ENCODE peak calls at places on chromosomes 16 and 17, in six cellular contexts. K is naive thymus-derived CD4-positive, alpha-beta T cell; H is PC-3; O is tibial artery; D is GM12878; G is left ventricle myocardium inferior. X is an unnamed sample.

GRCh38 chr17:42535400-42536047 is 517 bp upstream of the NAGLU start:
- DNase-seq in D (no peak), H (no peak), G (no peak), K (no peak), O (no peak), X (no peak)

GRCh38 chr17:66021757-66022156 is 170.2 kb downstream of the CEP112 start:
- DNase-seq in H (peak; percentile 4), D (no peak), O (no peak), K (no peak), G (no peak), X (no peak)

GRCh38 chr16:30033270-30033669 is 2.2 kb upstream of the TLCD3B start:
- DNase-seq in G (no peak), D (no peak), O (no peak), K (no peak), H (no peak), X (no peak)

GRCh38 chr16:11160676-11161115 is 95.3 kb downstream of the SOCS1 start:
- DNase-seq in K (no peak), G (no peak), H (no peak), D (no peak), O (no peak), X (no peak)

GRCh38 chr16:88469615-88470395 is 16.7 kb downstream of the ZFPM1 start:
- DNase-seq in H (no peak), D (no peak), K (peak; percentile 48), O (no peak), G (no peak), X (no peak)

GRCh38 chr17:77125432-77125901 is 15.3 kb upstream of the SEC14L1 start:
- DNase-seq in H (peak; percentile 99), D (no peak), G (no peak), K (no peak), O (no peak), X (peak; percentile 99)

GRCh38 chr16:66872927-66873684 is 7.2 kb upstream of the PDP2 start:
- DNase-seq in H (peak; percentile 98), K (peak; percentile 62), D (peak; percentile 95), O (peak; percentile 88), G (peak; percentile 92), X (peak; percentile 99)

GRCh38 chr17:47225436-47225858 is 16.3 kb downstream of the MYL4 start:
- DNase-seq in H (peak; percentile 99), D (no peak), G (peak; percentile 40), O (peak; percentile 95), K (no peak), X (peak; percentile 64)

GRCh38 chr16:67666032-67666537 is 465 bp downstream of the ENKD1 start:
- DNase-seq in O (no peak), D (no peak), G (peak; percentile 49), H (no peak), K (no peak), X (no peak)

GRCh38 chr16:17359778-17360177 is 111.0 kb downstream of the XYLT1 start:
- DNase-seq in K (no peak), D (no peak), G (no peak), H (no peak), O (no peak), X (peak; percentile 50)

GRCh38 chr16:49048557-49048956 is 233.1 kb downstream of the CBLN1 start:
- DNase-seq in D (no peak), H (peak; percentile 64), K (no peak), O (no peak), G (no peak), X (no peak)

GRCh38 chr17:55154101-55154500 is 110.7 kb upstream of the HLF start:
- DNase-seq in G (no peak), O (no peak), H (no peak), K (no peak), D (no peak), X (no peak)

GRCh38 chr17:66416207-66416940 is 114.0 kb downstream of the PRKCA start:
- DNase-seq in H (no peak), O (no peak), K (no peak), D (no peak), G (no peak), X (no peak)

GRCh38 chr16:72847187-72848044 is 200.5 kb downstream of the ZFHX3 start:
- DNase-seq in H (peak; percentile 19), K (no peak), G (no peak), O (no peak), D (no peak), X (no peak)

GRCh38 chr17:29566473-29567361 is at the start of gene ABHD15:
- DNase-seq in H (peak; percentile 69), G (peak; percentile 63), K (no peak), O (peak; percentile 66), D (no peak), X (peak; percentile 50)

GRCh38 chr17:58513391-58513912 is 986 bp downstream of the MTMR4 start:
- DNase-seq in H (no peak), K (no peak), G (no peak), O (no peak), D (no peak), X (no peak)

GRCh38 chr17:70168979-70169706 is at the start of gene KCNJ2:
- DNase-seq in H (peak; percentile 94), K (no peak), O (peak; percentile 80), G (peak; percentile 91), D (no peak), X (peak; percentile 32)

GRCh38 chr17:81011951-81012350 is 20.3 kb downstream of the CHMP6 start:
- DNase-seq in O (no peak), K (no peak), H (no peak), D (no peak), G (no peak), X (no peak)

GRCh38 chr16:14249291-14250032 is 178.3 kb downstream of the MRTFB start:
- DNase-seq in D (peak; percentile 13), K (peak; percentile 32), O (peak; percentile 48), H (peak; percentile 54), G (no peak), X (peak; percentile 21)

GRCh38 chr17:43935204-43935925 is 6.9 kb downstream of the PPY start:
- DNase-seq in D (no peak), K (no peak), O (no peak), H (no peak), G (no peak), X (no peak)

GRCh38 chr17:17235212-17236174 is 1.5 kb downstream of the FLCN start:
- DNase-seq in H (peak; percentile 65), K (no peak), D (no peak), O (no peak), G (no peak), X (peak; percentile 36)

GRCh38 chr16:47586121-47586520 is 125.0 kb downstream of the PHKB start:
- DNase-seq in O (no peak), K (no peak), G (no peak), H (no peak), D (no peak), X (no peak)

GRCh38 chr16:84348386-84348785 is 20.0 kb upstream of the ATP2C2 start:
- DNase-seq in D (no peak), K (no peak), O (no peak), G (no peak), H (no peak), X (no peak)

GRCh38 chr17:247767-248166 is 66.3 kb upstream of the DOC2B start:
- DNase-seq in H (no peak), G (peak; percentile 11), D (no peak), O (no peak), K (no peak), X (no peak)

GRCh38 chr16:71610936-71611871 is 14.8 kb upstream of the MARVELD3 start:
- DNase-seq in O (peak; percentile 28), D (peak; percentile 25), G (peak; percentile 46), H (peak; percentile 69), K (peak; percentile 43), X (peak; percentile 25)

GRCh38 chr17:80781188-80781577 is 210.5 kb upstream of the CHMP6 start:
- DNase-seq in O (no peak), H (no peak), D (no peak), K (no peak), G (no peak), X (no peak)

GRCh38 chr16:27849621-27850020 is 213.9 kb downstream of the GSG1L start:
- DNase-seq in G (no peak), D (no peak), K (no peak), H (no peak), O (no peak), X (no peak)

GRCh38 chr16:51430716-51431369 is 279.8 kb upstream of the SALL1 start:
- DNase-seq in G (no peak), O (no peak), K (no peak), H (no peak), D (no peak), X (no peak)

GRCh38 chr16:86580798-86581185 is 2.4 kb downstream of the FOXL1 start:
- DNase-seq in H (no peak), O (no peak), G (no peak), K (no peak), D (no peak), X (no peak)
- H3K4me1 ChIP-seq in H (peaks cover 29% of the 10 kb centered on the region), O (no peaks in the 10 kb centered on the region), G (peaks cover 20% of the 10 kb centered on the region), K (no peaks in the 10 kb centered on the region), D (no peaks in the 10 kb centered on the region), X (no peaks in the 10 kb centered on the region)

GRCh38 chr17:82329683-82330321 is 3.8 kb downstream of the SECTM1 start:
- DNase-seq in G (no peak), K (no peak), H (no peak), D (no peak), O (no peak), X (no peak)
- H3K4me1 ChIP-seq in G (peaks cover 43% of the 10 kb centered on the region), K (peaks cover 12% of the 10 kb centered on the region), H (peaks cover 33% of the 10 kb centered on the region), D (peaks cover 7% of the 10 kb centered on the region), O (no peaks in the 10 kb centered on the region), X (peaks cover under 1% of the 10 kb centered on the region)

GRCh38 chr17:34781571-34782108 is 179.6 kb downstream of the CCT6B start:
- DNase-seq in G (no peak), K (no peak), H (no peak), D (no peak), O (no peak), X (peak; percentile 2)
- H3K4me1 ChIP-seq in G (no peaks in the 10 kb centered on the region), K (no peaks in the 10 kb centered on the region), H (no peaks in the 10 kb centered on the region), D (no peaks in the 10 kb centered on the region), O (no peaks in the 10 kb centered on the region), X (no peaks in the 10 kb centered on the region)

GRCh38 chr17:2210726-2211125 is 92.9 kb downstream of the SMG6 start:
- DNase-seq in D (no peak), G (no peak), H (no peak), K (no peak), O (no peak), X (no peak)

GRCh38 chr17:2214047-2214717 is 89.4 kb downstream of the SMG6 start:
- DNase-seq in G (peak; percentile 61), D (no peak), H (no peak), O (peak; percentile 69), K (no peak), X (no peak)

GRCh38 chr17:2212328-2212981 is 91.1 kb downstream of the SMG6 start:
- DNase-seq in H (peak; percentile 81), O (peak; percentile 84), G (peak; percentile 35), K (no peak), D (no peak), X (no peak)

GRCh38 chr17:2213291-2213960 is 90.2 kb downstream of the SMG6 start:
- DNase-seq in H (no peak), G (no peak), D (no peak), O (no peak), K (no peak), X (no peak)

DNA sequence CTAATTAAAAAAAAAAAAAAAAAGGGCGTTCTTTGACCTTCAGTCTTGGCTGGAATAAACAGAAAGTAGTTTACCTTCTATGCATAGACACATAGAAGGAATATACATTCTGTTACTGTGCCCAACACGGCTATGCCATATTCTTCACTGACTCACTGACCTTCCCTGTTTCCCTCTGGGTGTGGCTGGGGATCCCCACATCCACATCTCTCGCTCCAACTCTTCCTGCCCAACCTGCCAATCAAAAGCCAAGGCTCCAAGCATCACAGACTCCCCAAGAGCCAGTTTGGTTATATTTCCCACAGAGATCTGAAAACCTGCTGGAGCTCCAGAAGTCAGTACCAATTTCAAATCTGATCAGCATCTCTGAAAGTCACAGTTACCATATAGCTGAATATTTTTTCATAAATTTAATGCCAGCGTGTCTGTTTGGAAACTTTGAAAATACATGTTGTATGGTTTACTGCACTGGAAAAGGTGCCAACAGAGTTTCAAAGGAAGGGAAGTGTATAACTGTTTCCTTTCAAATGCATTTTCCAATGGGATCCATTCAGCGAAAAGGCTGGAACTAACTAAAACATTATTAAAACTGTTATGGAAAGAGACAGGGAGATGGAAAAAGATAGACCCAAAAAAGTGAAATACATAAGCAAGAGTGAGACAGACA is 91.8 kb downstream of the SMG6 start:
- DNase-seq in K (no peak), O (no peak), D (no peak), H (no peak), G (no peak), X (no peak)
- H3K4me1 ChIP-seq in K (peaks cover 33% of the 10 kb centered on the region), O (no peaks in the 10 kb centered on the region), D (peaks cover 17% of the 10 kb centered on the region), H (peaks cover 22% of the 10 kb centered on the region), G (peaks cover 79% of the 10 kb centered on the region), X (peaks cover 16% of the 10 kb centered on the region)

X was measured in foreskin keratinocyte.